ENCODE peak calls at places on chromosomes 16 and 17, in nine cellular contexts. V is testis, D is left lung, J is OCI-LY7, N is heart right ventricle, H is lower lobe of right lung, K is colonic mucosa, E is thoracic aorta, G is gastrocnemius medialis. Z is an unnamed sample.
A peak's percentile ranks its signal among the peaks of the same experiment; 100 is the strongest.

GRCh38 chr16:89491238-89491869 is 993 bp upstream of the ANKRD11 start:
- DNase-seq in E (no peak), J (peak; percentile 62), V (no peak), D (no peak), G (peak; percentile 41), K (no peak), H (no peak), N (no peak), Z (no peak)

GRCh38 chr16:58426095-58426494 is 33.8 kb downstream of the GINS3 start:
- DNase-seq in G (no peak), D (peak; percentile 43), E (no peak), K (no peak), N (no peak), V (peak; percentile 32), J (peak; percentile 84), H (no peak), Z (no peak)

GRCh38 chr17:58338907-58339774 is 10.5 kb upstream of the TSPOAP1 start:
- DNase-seq in K (peak; percentile 67), H (peak; percentile 81), D (peak; percentile 84), J (peak; percentile 86), E (no peak), V (no peak), N (no peak), G (peak; percentile 42), Z (peak; percentile 80)

GRCh38 chr17:33200116-33200515 is 93.0 kb downstream of the ASIC2 start:
- DNase-seq in V (no peak), N (no peak), J (no peak), E (no peak), K (peak; percentile 52), H (no peak), D (no peak), G (no peak), Z (no peak)

GRCh38 chr16:61412562-61412961 is 623.7 kb downstream of the CDH8 start:
- DNase-seq in D (no peak), H (no peak), N (no peak), K (no peak), G (no peak), J (no peak), E (no peak), V (no peak), Z (no peak)

GRCh38 chr16:14105976-14106375 is 34.9 kb downstream of the MRTFB start:
- DNase-seq in J (no peak), N (no peak), H (no peak), E (no peak), D (no peak), K (no peak), G (no peak), V (no peak), Z (no peak)

GRCh38 chr17:1104222-1104621 is 75.6 kb downstream of the ABR start:
- DNase-seq in D (no peak), V (no peak), H (no peak), E (no peak), J (no peak), K (no peak), G (peak; percentile 18), N (peak; percentile 68), Z (no peak)

GRCh38 chr16:84950906-84951305 is 60.4 kb downstream of the ZDHHC7 start:
- DNase-seq in H (no peak), G (no peak), J (peak; percentile 49), K (no peak), N (no peak), V (no peak), E (no peak), D (no peak), Z (no peak)

GRCh38 chr17:5499790-5500189 is 13.4 kb downstream of the MIS12 start:
- DNase-seq in V (no peak), D (no peak), K (no peak), G (no peak), N (no peak), H (no peak), J (no peak), E (no peak), Z (no peak)
- H3K4me3 ChIP-seq in V (peak overlapping the region; percentile 59), D (peak overlapping the region; percentile 32), K (peak overlapping the region; percentile 33), G (peak overlapping the region; percentile 57), N (peak overlapping the region; percentile 53), H (peak overlapping the region; percentile 51), J (no peak overlapping the region), E (peak overlapping the region; percentile 79), Z (peak overlapping the region; percentile 70)

DNA sequence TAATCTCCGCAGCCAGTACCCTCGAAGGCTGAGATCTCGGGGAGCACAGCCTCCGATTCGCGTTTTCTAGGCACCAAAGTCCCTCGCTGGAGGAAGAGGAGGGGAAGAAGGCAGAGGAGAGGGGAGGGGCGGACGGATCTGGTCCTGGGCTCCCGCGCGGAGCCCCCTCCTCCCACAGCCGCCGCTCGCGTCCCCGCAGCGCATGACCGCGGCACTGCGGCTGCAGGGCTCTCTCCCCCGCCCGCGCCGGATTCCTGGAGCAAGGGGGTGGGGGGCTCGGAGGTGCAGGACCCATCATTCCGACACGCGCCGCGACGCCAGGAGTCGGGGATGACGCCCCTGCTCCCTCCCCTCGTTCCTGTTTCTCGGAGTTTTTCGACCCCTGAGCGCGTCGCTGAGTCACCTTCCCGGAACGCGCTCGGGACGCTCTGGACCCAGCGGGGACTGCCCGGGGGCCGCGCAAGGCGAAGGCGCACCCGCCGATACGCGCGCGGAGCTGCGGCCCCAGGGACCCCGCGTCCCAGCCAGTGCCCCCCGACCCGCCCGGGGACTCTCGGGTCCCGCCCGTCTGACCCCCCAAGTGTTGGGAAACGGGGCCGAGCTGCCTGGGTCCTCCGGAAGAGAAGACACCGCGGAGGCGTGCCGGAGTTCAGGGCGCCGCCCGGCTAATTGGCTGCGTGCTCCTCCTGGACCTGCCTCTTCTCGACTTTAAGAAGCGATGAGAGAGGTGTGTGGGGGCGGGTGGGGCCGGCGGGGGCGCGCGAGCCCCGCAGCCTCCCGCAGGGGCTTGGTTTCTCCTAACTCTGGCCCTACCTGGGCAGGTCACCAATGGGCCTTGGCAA is 1.4 kb upstream of the SPHK1 start:
- DNase-seq in G (no peak), V (no peak), H (peak; percentile 66), E (no peak), K (peak; percentile 76), N (peak; percentile 55), D (peak; percentile 72), J (no peak), Z (no peak)
- TF ChIP-seq CTCF in G (no peak), V (no peak), H (no peak), E (no peak), K (no peak), N (no peak), D (no peak), J (no peak), Z (no peak)

GRCh38 chr16:56936491-56936890 is 4.5 kb downstream of the HERPUD1 start:
- DNase-seq in K (no peak), D (no peak), H (no peak), V (no peak), J (no peak), G (no peak), N (no peak), E (no peak), Z (no peak)

GRCh38 chr16:56936950-56937349 is 5.0 kb downstream of the HERPUD1 start:
- DNase-seq in J (no peak), N (no peak), K (no peak), H (no peak), V (no peak), D (no peak), E (no peak), G (no peak), Z (no peak)

GRCh38 chr16:56933266-56933619 is 1.3 kb downstream of the HERPUD1 start:
- DNase-seq in D (no peak), G (no peak), K (no peak), H (no peak), E (no peak), N (no peak), J (no peak), V (no peak), Z (peak; percentile 25)

GRCh38 chr16:56933828-56934598 is 2.1 kb downstream of the HERPUD1 start:
- DNase-seq in J (no peak), N (no peak), H (no peak), V (no peak), E (no peak), K (no peak), D (no peak), G (no peak), Z (no peak)

DNA sequence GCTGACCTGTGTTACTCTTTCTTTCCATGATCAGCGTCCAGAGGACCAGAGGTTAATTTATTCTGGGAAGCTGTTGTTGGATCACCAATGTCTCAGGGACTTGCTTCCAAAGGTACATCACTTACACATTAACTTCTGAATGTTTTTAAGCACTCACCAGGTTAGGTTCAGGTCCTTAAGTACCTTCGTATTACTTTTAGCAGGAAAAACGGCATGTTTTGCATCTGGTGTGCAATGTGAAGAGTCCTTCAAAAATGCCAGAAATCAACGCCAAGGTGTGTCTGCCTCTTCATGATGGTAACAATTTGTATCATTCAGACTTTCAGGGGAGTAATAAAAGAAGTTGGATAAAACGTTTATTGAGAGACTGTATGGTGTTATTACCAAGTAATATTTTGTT is 3.3 kb downstream of the HERPUD1 start:
- DNase-seq in H (no peak), D (no peak), V (no peak), J (no peak), G (no peak), E (no peak), K (no peak), N (no peak), Z (no peak)
- H3K27ac ChIP-seq in H (peak overlapping the region; percentile 100), D (no peak overlapping the region), V (no peak overlapping the region), J (peak overlapping the region; percentile 94), G (peak overlapping the region; percentile 97), E (no peak overlapping the region), K (no peak overlapping the region), N (no peak overlapping the region), Z (no peak overlapping the region)

GRCh38 chr16:57244463-57244766 is 644 bp upstream of the ARL2BP start:
- DNase-seq in D (no peak), G (no peak), E (no peak), H (no peak), N (no peak), K (no peak), V (no peak), J (no peak), Z (no peak)
- H3K4me3 ChIP-seq in D (peak overlapping the region; percentile 73), G (peak overlapping the region; percentile 84), E (peak overlapping the region; percentile 88), H (peak overlapping the region; percentile 70), N (peak overlapping the region; percentile 78), K (peak overlapping the region; percentile 75), V (peak overlapping the region; percentile 96), J (peak overlapping the region; percentile 85), Z (peak overlapping the region; percentile 83)

GRCh38 chr17:40726919-40727318 is 23.4 kb upstream of the KRT24 start:
- DNase-seq in N (no peak), G (no peak), K (no peak), D (no peak), J (peak; percentile 9), H (no peak), V (no peak), E (no peak), Z (no peak)
- TF ChIP-seq CTCF in N (peak; percentile 39), G (peak; percentile 15), K (no peak), D (peak; percentile 24), J (peak; percentile 63), H (peak; percentile 41), V (no peak), E (no peak), Z (no peak)

DNA sequence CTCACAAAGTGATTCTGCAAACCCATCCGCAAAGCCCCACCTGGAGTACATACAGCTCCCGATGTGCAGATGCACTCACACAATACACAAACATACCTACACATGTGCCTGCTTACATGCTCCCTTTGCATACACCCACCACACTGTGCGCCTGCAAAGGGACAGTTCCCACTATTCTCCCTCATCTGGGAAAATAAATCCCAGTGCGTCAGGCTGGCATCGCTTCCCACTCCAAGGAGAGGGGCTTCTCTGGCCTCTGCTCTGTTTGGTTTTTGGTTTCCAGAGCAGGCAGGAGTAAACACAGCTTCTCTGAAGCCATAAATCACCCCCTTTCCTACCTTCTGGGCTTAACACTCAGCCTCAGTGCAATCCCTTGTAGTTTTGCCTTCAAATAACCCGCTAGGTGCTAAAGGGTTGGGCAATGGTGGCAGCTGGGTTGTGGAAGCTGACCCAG is 14.7 kb downstream of the HOXB4 start:
- DNase-seq in D (no peak), G (no peak), N (no peak), E (no peak), K (no peak), J (no peak), H (no peak), V (no peak), Z (no peak)
- H3K27ac ChIP-seq in D (peak overlapping the region; percentile 67), G (no peak overlapping the region), N (no peak overlapping the region), E (no peak overlapping the region), K (peak overlapping the region; percentile 13), J (no peak overlapping the region), H (peak overlapping the region; percentile 65), V (no peak overlapping the region), Z (peak overlapping the region; percentile 95)

Z was measured in sigmoid colon.